ENCODE peak calls at places on chromosomes 11 and 22, in four cellular contexts. E is A549, D is body of pancreas, K is prostate gland. L is an unnamed sample.
A peak's percentile ranks its signal among the peaks of the same experiment; 100 is the strongest.

GRCh38 chr11:67117667-67118058 is 1.4 kb upstream of the KDM2A start:
- DNase-seq in E (no peak), D (no peak), K (no peak), L (no peak)

GRCh38 chr11:116224889-116225200 is 547.9 kb downstream of the BUD13 start:
- DNase-seq in E (no peak), D (no peak), K (no peak), L (no peak)

GRCh38 chr22:16957781-16958180 is 50.2 kb downstream of the GAB4 start:
- DNase-seq in E (no peak), D (no peak), K (no peak), L (no peak)

GRCh38 chr22:49958961-49959781 is 1.4 kb upstream of the PIM3 start:
- DNase-seq in E (no peak), D (peak; percentile 28), K (no peak), L (no peak)

GRCh38 chr11:128105511-128105910 is 481.8 kb downstream of the ETS1 start:
- DNase-seq in E (no peak), D (no peak), K (no peak), L (no peak)

GRCh38 chr11:33125611-33126010 is 35.7 kb downstream of the CSTF3 start:
- DNase-seq in E (no peak), D (no peak), K (no peak), L (no peak)

GRCh38 chr11:116357769-116358544 is 414.8 kb downstream of the BUD13 start:
- DNase-seq in E (no peak), D (no peak), K (no peak), L (no peak)

GRCh38 chr11:88310246-88310645 is 27.3 kb downstream of the CTSC start:
- DNase-seq in E (no peak), D (no peak), K (no peak), L (no peak)

GRCh38 chr11:14082338-14082737 is 119.8 kb downstream of the SPON1 start:
- DNase-seq in E (no peak), D (peak; percentile 8), K (no peak), L (no peak)

GRCh38 chr11:68813778-68814177 is 27.9 kb downstream of the CPT1A start:
- DNase-seq in E (no peak), D (no peak), K (no peak), L (no peak)

GRCh38 chr11:47724041-47724729 is 9.0 kb upstream of the AGBL2 start:
- DNase-seq in E (no peak), D (peak; percentile 85), K (no peak), L (no peak)

GRCh38 chr11:104602643-104603042 is 295.6 kb downstream of the CASP12 start:
- DNase-seq in E (no peak), D (no peak), K (no peak), L (no peak)

GRCh38 chr11:111765984-111766833 is at the start of gene PPP2R1B:
- DNase-seq in E (peak; percentile 82), D (peak; percentile 83), K (peak; percentile 82), L (peak; percentile 72)

GRCh38 chr22:20885017-20885556 is 26.3 kb downstream of the SNAP29 start:
- DNase-seq in E (no peak), D (no peak), K (no peak), L (no peak)

GRCh38 chr11:68328374-68329091 is 16.1 kb downstream of the LRP5 start:
- DNase-seq in E (no peak), D (peak; percentile 74), K (no peak), L (no peak)

GRCh38 chr22:45087802-45088201 is 75.9 kb upstream of the NUP50 start:
- DNase-seq in E (no peak), D (no peak), K (no peak), L (no peak)

GRCh38 chr22:19289475-19290161 is 1.9 kb downstream of the CLTCL1 start:
- DNase-seq in E (no peak), D (no peak), K (no peak), L (no peak)

GRCh38 chr11:7635137-7635536 is 38.2 kb downstream of the CYB5R2 start:
- DNase-seq in E (no peak), D (no peak), K (no peak), L (no peak)

GRCh38 chr22:22060200-22061084 is 77.9 kb upstream of the TOP3B start:
- DNase-seq in E (peak; percentile 40), D (peak; percentile 47), K (no peak), L (peak; percentile 44)

GRCh38 chr11:36192723-36193619 is 96.3 kb downstream of the COMMD9 start:
- DNase-seq in E (no peak), D (no peak), K (no peak), L (no peak)

GRCh38 chr22:39223091-39223710 is 21.6 kb downstream of the PDGFB start:
- DNase-seq in E (no peak), D (no peak), K (no peak), L (no peak)

GRCh38 chr22:41003041-41003440 is 51.9 kb downstream of the RBX1 start:
- DNase-seq in E (no peak), D (peak; percentile 38), K (no peak), L (no peak)

GRCh38 chr11:122853971-122854446 is 15.7 kb downstream of the CRTAM start:
- DNase-seq in E (peak; percentile 65), D (peak; percentile 76), K (peak; percentile 72), L (no peak)

GRCh38 chr11:46380340-46381045 is 976 bp upstream of the MDK start:
- DNase-seq in E (no peak), D (peak; percentile 75), K (peak; percentile 57), L (peak; percentile 86)

GRCh38 chr22:27791494-27792241 is 9.9 kb downstream of the MN1 start:
- DNase-seq in E (no peak), D (no peak), K (no peak), L (no peak)

GRCh38 chr22:27792452-27793165 is 8.9 kb downstream of the MN1 start:
- DNase-seq in E (no peak), D (no peak), K (no peak), L (no peak)

GRCh38 chr22:27794244-27794643 is 7.3 kb downstream of the MN1 start:
- DNase-seq in E (no peak), D (no peak), K (no peak), L (no peak)

GRCh38 chr22:27788889-27789288 is 12.7 kb downstream of the MN1 start:
- DNase-seq in E (no peak), D (no peak), K (no peak), L (no peak)

DNA sequence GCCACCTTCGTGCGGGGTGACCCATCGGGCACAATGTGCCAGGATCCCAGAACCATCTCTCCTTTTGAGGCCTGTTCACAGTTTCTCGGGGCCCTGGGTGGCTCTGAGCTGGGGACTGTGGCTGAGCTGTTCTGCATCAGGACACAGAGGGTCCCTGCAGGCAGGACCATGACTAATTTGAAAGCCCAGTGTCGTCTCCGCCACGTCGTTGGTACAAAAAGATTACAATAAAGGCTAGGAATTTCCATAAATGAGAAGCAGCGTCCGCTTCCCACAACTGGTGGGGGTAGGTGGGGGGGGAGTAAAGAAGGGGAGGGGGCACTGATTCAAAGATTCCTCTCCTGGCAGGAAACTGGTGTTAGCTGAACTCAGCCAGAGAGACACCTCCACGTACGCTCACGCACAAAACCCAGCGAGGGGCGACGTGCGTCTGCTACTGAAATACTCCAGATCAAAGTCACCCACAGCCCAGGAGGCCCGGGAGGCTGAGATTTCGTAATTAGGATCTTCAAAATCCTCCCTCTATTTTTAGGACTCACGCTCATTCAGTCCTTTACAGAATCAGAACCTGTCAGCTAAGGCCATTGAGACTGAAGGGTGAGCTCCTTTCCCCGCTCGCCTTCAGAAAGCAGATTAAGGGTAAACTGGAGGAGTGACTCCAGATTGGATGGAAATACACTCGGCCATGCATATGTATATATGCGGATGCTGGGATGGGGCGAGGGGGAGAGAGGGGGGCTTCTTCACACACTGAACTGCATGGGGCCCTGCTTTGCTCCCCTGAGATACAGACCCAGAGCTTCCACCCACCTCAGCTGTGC is 10.9 kb downstream of the MN1 start:
- DNase-seq in E (no peak), D (no peak), K (no peak), L (no peak)
- TF ChIP-seq POLR2A in E (no peak), D (no peak), K (no peak), L (no peak)

GRCh38 chr11:72814831-72815618 is 814 bp downstream of the ATG16L2 start:
- DNase-seq in E (peak; percentile 93), D (peak; percentile 45), K (no peak), L (peak; percentile 83)
- TF ChIP-seq POLR2A in E (no peak), D (no peak), K (no peak), L (no peak)

DNA sequence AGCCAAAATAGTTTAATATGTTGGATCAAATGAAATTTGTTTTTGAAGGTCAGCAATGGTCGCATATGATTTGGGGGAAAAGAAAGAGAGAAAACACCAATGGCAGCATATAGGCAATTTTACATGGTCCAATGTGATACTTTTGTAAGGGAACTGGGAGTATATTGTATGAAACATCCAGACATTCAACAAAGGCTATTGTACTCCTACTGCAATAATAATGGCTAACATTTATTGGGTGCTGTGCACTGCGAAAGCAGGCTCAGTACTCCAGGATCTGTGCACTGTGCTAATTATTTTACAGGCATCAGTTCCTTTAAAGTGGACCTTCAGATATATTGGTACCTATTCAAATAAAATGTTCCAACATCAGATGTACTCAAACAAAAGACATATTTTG is 5.9 kb upstream of the OR10V1 start:
- DNase-seq in E (no peak), D (no peak), K (no peak), L (no peak)
- TF ChIP-seq POLR2A in E (no peak), D (no peak), K (no peak), L (no peak)

GRCh38 chr11:119363874-119364590 is 17.5 kb downstream of the USP2 start:
- DNase-seq in E (peak; percentile 31), D (peak; percentile 64), K (no peak), L (no peak)

GRCh38 chr11:119363081-119363861 is 16.8 kb upstream of the MFRP start:
- DNase-seq in E (no peak), D (peak; percentile 65), K (no peak), L (no peak)

GRCh38 chr11:119366690-119367620 is 14.5 kb downstream of the USP2 start:
- DNase-seq in E (no peak), D (no peak), K (no peak), L (no peak)

GRCh38 chr11:119362741-119363080 is 16.2 kb upstream of the MFRP start:
- DNase-seq in E (no peak), D (no peak), K (no peak), L (no peak)

GRCh38 chr11:119365071-119365591 is 16.4 kb downstream of the USP2 start:
- DNase-seq in E (no peak), D (no peak), K (no peak), L (no peak)
- TF ChIP-seq POLR2A in E (no peak), D (no peak), K (no peak), L (no peak)

DNA sequence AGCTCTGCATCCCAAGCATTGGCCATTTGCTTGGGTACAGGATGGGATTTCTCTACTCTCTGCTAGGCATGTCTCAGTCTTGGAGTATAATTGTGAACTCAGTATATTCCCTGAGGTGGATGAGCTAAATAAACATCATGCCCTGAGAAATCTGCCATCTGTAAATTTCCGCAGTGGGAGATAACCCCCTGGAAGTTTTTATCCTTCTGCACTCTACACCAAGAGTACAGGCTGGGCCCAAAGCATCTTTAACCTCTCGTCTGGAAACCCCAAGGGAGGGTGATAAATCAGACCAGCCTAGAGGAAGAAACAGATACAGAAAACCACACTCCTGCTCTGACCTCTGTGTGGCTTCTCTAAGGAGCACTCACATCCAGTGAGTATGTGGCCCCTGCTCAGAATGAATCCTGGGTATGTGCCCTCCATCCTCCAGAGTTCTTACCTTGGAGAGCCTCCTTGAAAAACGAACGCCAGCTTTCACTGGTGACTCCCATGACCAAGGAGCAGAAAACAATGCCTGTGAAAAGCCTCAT is 1.1 kb downstream of the SAA4 start:
- DNase-seq in E (no peak), D (no peak), K (no peak), L (no peak)
- TF ChIP-seq POLR2A in E (no peak), D (no peak), K (no peak), L (no peak)

GRCh38 chr11:5690736-5691135 is 1.1 kb downstream of the TRIM22 start:
- DNase-seq in E (no peak), D (no peak), K (no peak), L (no peak)
- TF ChIP-seq POLR2A in E (no peak), D (no peak), K (no peak), L (no peak)